ENCODE peak calls at places on chromosomes 3 and 15, in seven cellular contexts. H, P, N, V, L, J and S are unnamed samples.

GRCh38 chr3:127288921-127289645 is 1.2 kb upstream of the PRR20G start:
- DNase-seq in N (no peak), V (no peak), J (no peak), P (no peak), H (no peak), L (no peak), S (peak)

GRCh38 chr15:65377105-65377975 is 462 bp downstream of the IGDCC3 start:
- DNase-seq in L (no peak), J (no peak), H (no peak), V (no peak), N (no peak), P (no peak), S (peak)

GRCh38 chr3:143764840-143765239 is 83.4 kb downstream of the SLC9A9 start:
- DNase-seq in J (no peak), L (no peak), N (no peak), V (no peak), P (no peak), H (no peak), S (no peak)

GRCh38 chr3:34947849-34948248 is 691.5 kb upstream of the ARPP21 start:
- DNase-seq in V (no peak), N (no peak), L (no peak), H (no peak), J (no peak), P (no peak), S (peak)

GRCh38 chr15:57169643-57170042 is 206.7 kb upstream of the CGNL1 start:
- DNase-seq in L (no peak), N (no peak), V (no peak), P (no peak), J (no peak), H (no peak), S (no peak)

GRCh38 chr3:103794656-103795055 is 1359.8 kb downstream of the ZPLD1 start:
- DNase-seq in N (no peak), P (no peak), V (no peak), H (no peak), J (no peak), L (peak), S (peak)

GRCh38 chr3:73448041-73448440 is 176.7 kb downstream of the PDZRN3 start:
- DNase-seq in J (no peak), N (no peak), H (no peak), L (no peak), V (no peak), P (no peak), S (no peak)

GRCh38 chr15:78949461-78949860 is 4.6 kb upstream of the CTSH start:
- DNase-seq in N (no peak), L (no peak), V (no peak), H (no peak), P (no peak), J (no peak), S (no peak)

GRCh38 chr15:50907866-50908208 is 646 bp upstream of the AP4E1 start:
- DNase-seq in N (peak), J (no peak), V (no peak), H (peak), L (peak), P (peak), S (peak)

GRCh38 chr15:64653757-64654156 is 121.6 kb downstream of the RBPMS2 start:
- DNase-seq in P (no peak), N (no peak), H (no peak), J (no peak), V (no peak), L (no peak), S (no peak)

GRCh38 chr15:33278816-33279612 is 31.8 kb upstream of the RYR3 start:
- DNase-seq in L (no peak), V (no peak), N (no peak), H (no peak), J (no peak), P (no peak), S (peak)

GRCh38 chr15:20280933-20281463 is 260.6 kb downstream of the GOLGA6L6 start:
- DNase-seq in V (no peak), N (no peak), L (no peak), J (peak), P (no peak), H (no peak), S (no peak)

GRCh38 chr3:144645300-144645699 is 673.7 kb downstream of the DIPK2A start:
- DNase-seq in H (no peak), P (no peak), J (no peak), L (no peak), V (no peak), N (no peak), S (no peak)

GRCh38 chr3:30368978-30369377 is 237.4 kb upstream of the TGFBR2 start:
- DNase-seq in H (no peak), L (no peak), V (no peak), P (no peak), J (no peak), N (no peak), S (no peak)

GRCh38 chr3:67619966-67620365 is 34.4 kb downstream of the SUCLG2 start:
- DNase-seq in V (no peak), P (no peak), L (no peak), J (no peak), H (no peak), N (no peak), S (no peak)

GRCh38 chr15:33915571-33916407 is 52.5 kb upstream of the CHRM5 start:
- DNase-seq in H (peak), L (no peak), P (no peak), J (no peak), V (no peak), N (no peak), S (peak)